ENCODE peak calls at places on chromosome 5, in five cellular contexts. One of them, this sample, is unnamed.

GRCh38 chr5:132086277-132086794 is 12.7 kb downstream of the CSF2 start:
- DNase-seq in NCI-H774: no peak
- DNase-seq in lung: peak; percentile 61
- DNase-seq in left colon: no peak
- DNase-seq in LHCN-M2: peak; percentile 94
- DNase-seq in this sample: no peak

GRCh38 chr5:33153891-33154290 is 286.9 kb upstream of the TARS1 start:
- DNase-seq in LHCN-M2: no peak
- DNase-seq in lung: no peak
- DNase-seq in left colon: no peak
- DNase-seq in NCI-H774: no peak
- DNase-seq in this sample: no peak

GRCh38 chr5:141840826-141841360 is 37.3 kb downstream of the PCDH1 start:
- DNase-seq in left colon: no peak
- DNase-seq in NCI-H774: no peak
- DNase-seq in lung: no peak
- DNase-seq in LHCN-M2: no peak
- DNase-seq in this sample: no peak

GRCh38 chr5:135739383-135739961 is 95.0 kb upstream of the SLC25A48 start:
- DNase-seq in LHCN-M2: no peak
- DNase-seq in NCI-H774: no peak
- DNase-seq in lung: no peak
- DNase-seq in left colon: no peak
- DNase-seq in this sample: peak; percentile 14

GRCh38 chr5:149666212-149666852 is 63.8 kb upstream of the PPARGC1B start:
- DNase-seq in left colon: no peak
- DNase-seq in LHCN-M2: peak; percentile 15
- DNase-seq in lung: no peak
- DNase-seq in NCI-H774: no peak
- DNase-seq in this sample: no peak

GRCh38 chr5:54743997-54744788 is 226.6 kb downstream of the SNX18 start:
- DNase-seq in NCI-H774: no peak
- DNase-seq in left colon: peak; percentile 35
- DNase-seq in LHCN-M2: peak; percentile 95
- DNase-seq in lung: no peak
- DNase-seq in this sample: peak; percentile 30

GRCh38 chr5:95808686-95809413 is 13.7 kb downstream of the GLRX start:
- DNase-seq in NCI-H774: no peak
- DNase-seq in left colon: peak; percentile 86
- DNase-seq in lung: peak; percentile 53
- DNase-seq in LHCN-M2: no peak
- DNase-seq in this sample: peak; percentile 75

GRCh38 chr5:96687812-96688453 is 25.8 kb downstream of the CAST start:
- DNase-seq in lung: no peak
- DNase-seq in NCI-H774: no peak
- DNase-seq in left colon: no peak
- DNase-seq in LHCN-M2: peak; percentile 72
- DNase-seq in this sample: no peak

GRCh38 chr5:68070641-68071191 is 144.8 kb upstream of the PIK3R1 start:
- DNase-seq in LHCN-M2: peak; percentile 23
- DNase-seq in NCI-H774: no peak
- DNase-seq in left colon: no peak
- DNase-seq in lung: no peak
- DNase-seq in this sample: no peak

GRCh38 chr5:180670586-180671359 is 21.4 kb upstream of the FLT4 start:
- DNase-seq in LHCN-M2: peak; percentile 69
- DNase-seq in NCI-H774: peak; percentile 68
- DNase-seq in left colon: no peak
- DNase-seq in lung: peak; percentile 36
- DNase-seq in this sample: peak; percentile 28

GRCh38 chr5:181217111-181217804 is 5.8 kb upstream of the TRIM41 start:
- DNase-seq in NCI-H774: no peak
- DNase-seq in LHCN-M2: no peak
- DNase-seq in lung: no peak
- DNase-seq in left colon: no peak
- DNase-seq in this sample: peak; percentile 57

GRCh38 chr5:173675287-173675996 is 59.0 kb upstream of the BOD1 start:
- DNase-seq in left colon: no peak
- DNase-seq in LHCN-M2: no peak
- DNase-seq in NCI-H774: no peak
- DNase-seq in lung: no peak
- DNase-seq in this sample: no peak

GRCh38 chr5:61344187-61344944 is 12.3 kb downstream of the ZSWIM6 start:
- DNase-seq in lung: no peak
- DNase-seq in left colon: no peak
- DNase-seq in NCI-H774: no peak
- DNase-seq in LHCN-M2: peak; percentile 57
- DNase-seq in this sample: no peak

GRCh38 chr5:35230043-35230611 is at the start of gene PRLR:
- DNase-seq in left colon: peak; percentile 57
- DNase-seq in LHCN-M2: no peak
- DNase-seq in lung: no peak
- DNase-seq in NCI-H774: no peak
- DNase-seq in this sample: peak; percentile 72

GRCh38 chr5:206406-206805 is 11.5 kb downstream of the CCDC127 start:
- DNase-seq in LHCN-M2: peak; percentile 42
- DNase-seq in lung: no peak
- DNase-seq in left colon: no peak
- DNase-seq in NCI-H774: no peak
- DNase-seq in this sample: no peak

GRCh38 chr5:34047147-34047546 is 4.1 kb upstream of the C1QTNF3 start:
- DNase-seq in left colon: no peak
- DNase-seq in NCI-H774: no peak
- DNase-seq in lung: no peak
- DNase-seq in LHCN-M2: no peak
- DNase-seq in this sample: no peak

GRCh38 chr5:127046343-127047072 is 16.1 kb upstream of the MARCHF3 start:
- DNase-seq in NCI-H774: no peak
- DNase-seq in left colon: no peak
- DNase-seq in LHCN-M2: no peak
- DNase-seq in lung: no peak
- DNase-seq in this sample: no peak

GRCh38 chr5:176775409-176775808 is 35.0 kb upstream of the UNC5A start:
- DNase-seq in NCI-H774: no peak
- DNase-seq in left colon: no peak
- DNase-seq in lung: no peak
- DNase-seq in LHCN-M2: no peak
- DNase-seq in this sample: no peak

GRCh38 chr5:149586708-149587318 is 5.5 kb downstream of the ARHGEF37 start:
- DNase-seq in NCI-H774: no peak
- DNase-seq in LHCN-M2: no peak
- DNase-seq in lung: no peak
- DNase-seq in left colon: no peak
- DNase-seq in this sample: no peak

GRCh38 chr5:159040181-159040580 is 59.5 kb downstream of the EBF1 start:
- DNase-seq in left colon: no peak
- DNase-seq in LHCN-M2: no peak
- DNase-seq in NCI-H774: no peak
- DNase-seq in lung: no peak
- DNase-seq in this sample: no peak

GRCh38 chr5:74648835-74649286 is 8.3 kb upstream of the ENC1 start:
- DNase-seq in NCI-H774: peak; percentile 57
- DNase-seq in left colon: no peak
- DNase-seq in LHCN-M2: peak; percentile 77
- DNase-seq in lung: no peak
- DNase-seq in this sample: no peak

GRCh38 chr5:159324097-159324760 is 6.1 kb downstream of the IL12B start:
- DNase-seq in left colon: no peak
- DNase-seq in lung: no peak
- DNase-seq in NCI-H774: no peak
- DNase-seq in LHCN-M2: peak; percentile 89
- DNase-seq in this sample: no peak

GRCh38 chr5:89948977-89949376 is 460.6 kb downstream of the CETN3 start:
- DNase-seq in NCI-H774: no peak
- DNase-seq in left colon: no peak
- DNase-seq in lung: no peak
- DNase-seq in LHCN-M2: no peak
- DNase-seq in this sample: no peak

GRCh38 chr5:133818031-133818431 is 150.4 kb downstream of the C5orf15 start:
- DNase-seq in LHCN-M2: peak; percentile 7
- DNase-seq in lung: no peak
- DNase-seq in NCI-H774: no peak
- DNase-seq in left colon: no peak
- DNase-seq in this sample: no peak

GRCh38 chr5:160970605-160971191 is 118.7 kb upstream of the ATP10B start:
- DNase-seq in left colon: no peak
- DNase-seq in LHCN-M2: peak; percentile 42
- DNase-seq in NCI-H774: no peak
- DNase-seq in lung: no peak
- DNase-seq in this sample: no peak

GRCh38 chr5:177306674-177307543 is 3.3 kb downstream of the PRELID1 start:
- DNase-seq in LHCN-M2: no peak
- DNase-seq in NCI-H774: no peak
- DNase-seq in lung: no peak
- DNase-seq in left colon: peak; percentile 27
- DNase-seq in this sample: no peak

GRCh38 chr5:133698646-133699526 is 86.5 kb upstream of the FSTL4 start:
- DNase-seq in LHCN-M2: no peak
- DNase-seq in left colon: no peak
- DNase-seq in NCI-H774: no peak
- DNase-seq in lung: no peak
- DNase-seq in this sample: no peak

This sample was measured in colonic mucosa.